ENCODE peak calls at places on chromosomes 4 and X, in seven cellular contexts. T, V, N, U, Y, S and H are unnamed samples.

GRCh38 chr4:6688879-6689505 is 4.7 kb upstream of the S100P start:
- DNase-seq in T (peak; percentile 55), V (peak; percentile 30), N (no peak), U (peak; percentile 39), Y (peak; percentile 67), S (no peak), H (no peak)

GRCh38 chr4:7210818-7211217 is 18.5 kb downstream of the SORCS2 start:
- DNase-seq in T (no peak), V (no peak), N (no peak), U (no peak), Y (no peak), S (no peak), H (no peak)

GRCh38 chrX:151722241-151722846 is 6.5 kb downstream of the FATE1 start:
- DNase-seq in T (peak; percentile 14), V (peak; percentile 47), N (no peak), U (peak; percentile 40), Y (no peak), S (no peak), H (peak; percentile 16)

GRCh38 chr4:152211936-152212675 is 323.8 kb downstream of the FBXW7 start:
- DNase-seq in T (no peak), V (no peak), N (peak; percentile 28), U (no peak), Y (no peak), S (peak; percentile 16), H (no peak)

GRCh38 chr4:176529574-176529973 is 209.8 kb downstream of the SPCS3 start:
- DNase-seq in T (no peak), V (no peak), N (no peak), U (no peak), Y (no peak), S (no peak), H (no peak)

GRCh38 chr4:23889814-23890269 is at the start of gene PPARGC1A:
- DNase-seq in T (peak; percentile 81), V (peak; percentile 75), N (peak; percentile 36), U (peak; percentile 13), Y (no peak), S (peak; percentile 55), H (peak; percentile 84)

GRCh38 chr4:169810325-169811323 is 52.9 kb upstream of the HPF1 start:
- DNase-seq in T (peak; percentile 10), V (peak; percentile 56), N (peak; percentile 35), U (peak; percentile 45), Y (no peak), S (peak; percentile 47), H (peak; percentile 77)

GRCh38 chrX:20066968-20067708 is 49.6 kb downstream of the MAP7D2 start:
- DNase-seq in T (peak; percentile 22), V (peak; percentile 33), N (no peak), U (no peak), Y (no peak), S (peak; percentile 9), H (peak; percentile 34)

GRCh38 chr4:79442422-79442821 is 34.4 kb upstream of the GK2 start:
- DNase-seq in T (no peak), V (no peak), N (no peak), U (no peak), Y (no peak), S (no peak), H (no peak)

GRCh38 chrX:940691-941090 is 271.8 kb downstream of the CRLF2 start:
- DNase-seq in T (no peak), V (no peak), N (no peak), U (no peak), Y (no peak), S (no peak), H (no peak)

GRCh38 chr4:42633605-42634388 is 23.1 kb downstream of the ATP8A1 start:
- DNase-seq in T (no peak), V (no peak), N (no peak), U (no peak), Y (no peak), S (no peak), H (no peak)

GRCh38 chr4:23097251-23097650 is 404.5 kb downstream of the GBA3 start:
- DNase-seq in T (no peak), V (no peak), N (no peak), U (no peak), Y (no peak), S (no peak), H (no peak)

GRCh38 chr4:84499065-84499982 is at the start of gene NKX6-1:
- DNase-seq in T (peak; percentile 53), V (peak; percentile 92), N (no peak), U (peak; percentile 76), Y (no peak), S (peak; percentile 82), H (peak; percentile 74)

GRCh38 chrX:24260827-24261550 is 52.9 kb downstream of the SUPT20HL2 start:
- DNase-seq in T (peak; percentile 39), V (no peak), N (no peak), U (no peak), Y (no peak), S (no peak), H (no peak)

GRCh38 chr4:15920723-15921591 is 17.6 kb downstream of the FGFBP1 start:
- DNase-seq in T (peak; percentile 66), V (no peak), N (no peak), U (no peak), Y (no peak), S (no peak), H (no peak)

GRCh38 chrX:49108641-49109040 is 14.9 kb downstream of the GPKOW start:
- DNase-seq in T (no peak), V (no peak), N (no peak), U (no peak), Y (no peak), S (no peak), H (no peak)

GRCh38 chr4:153116101-153116680 is 88.1 kb upstream of the TRIM2 start:
- DNase-seq in T (no peak), V (no peak), N (no peak), U (no peak), Y (no peak), S (no peak), H (no peak)

GRCh38 chr4:171067422-171067821 is 745.8 kb upstream of the GALNTL6 start:
- DNase-seq in T (no peak), V (no peak), N (no peak), U (no peak), Y (no peak), S (no peak), H (no peak)

GRCh38 chrX:103396186-103396585 is 19.8 kb downstream of the BEX3 start:
- DNase-seq in T (no peak), V (no peak), N (no peak), U (no peak), Y (no peak), S (no peak), H (no peak)

GRCh38 chr4:138310498-138310897 is 68.3 kb upstream of the SLC7A11 start:
- DNase-seq in T (no peak), V (no peak), N (no peak), U (no peak), Y (no peak), S (no peak), H (no peak)

GRCh38 chr4:1839306-1839705 is 16.6 kb downstream of the LETM1 start:
- DNase-seq in T (peak; percentile 70), V (no peak), N (no peak), U (no peak), Y (no peak), S (no peak), H (no peak)

GRCh38 chrX:153443476-153444332 is 2.2 kb downstream of the TREX2 start:
- DNase-seq in T (no peak), V (no peak), N (no peak), U (no peak), Y (no peak), S (no peak), H (no peak)

GRCh38 chr4:165131247-165131832 is 18.7 kb upstream of the TMEM192 start:
- DNase-seq in T (peak; percentile 67), V (peak; percentile 82), N (peak; percentile 10), U (peak; percentile 90), Y (peak; percentile 29), S (peak; percentile 24), H (peak; percentile 60)

GRCh38 chr4:6250235-6250983 is 19.2 kb upstream of the WFS1 start:
- DNase-seq in T (no peak), V (peak; percentile 81), N (peak; percentile 64), U (peak; percentile 46), Y (no peak), S (peak; percentile 40), H (peak; percentile 69)